ENCODE peak calls at places on chromosomes 12 and 14, in four cellular contexts. G, E, N and I are unnamed samples.

GRCh38 chr14:99043258-99043615 is 228.8 kb downstream of the BCL11B start:
- DNase-seq in G (no peak), E (no peak), N (no peak), I (no peak)

GRCh38 chr12:98332626-98333025 is 182.8 kb upstream of the TMPO start:
- DNase-seq in G (peak), E (no peak), N (no peak), I (no peak)

GRCh38 chr12:116595186-116595585 is 36.0 kb downstream of the MAP1LC3B2 start:
- DNase-seq in G (no peak), E (no peak), N (no peak), I (no peak)

GRCh38 chr12:129413295-129413694 is 490.5 kb downstream of the TMEM132D start:
- DNase-seq in G (no peak), E (no peak), N (no peak), I (no peak)

GRCh38 chr12:118064608-118065007 is 3.6 kb upstream of the WSB2 start:
- DNase-seq in G (peak), E (no peak), N (no peak), I (no peak)

GRCh38 chr12:27780612-27781408 is 774 bp upstream of the MANSC4 start:
- DNase-seq in G (peak), E (no peak), N (peak), I (peak)

GRCh38 chr12:97308576-97309198 is 153.9 kb upstream of the RMST start:
- DNase-seq in G (peak), E (no peak), N (no peak), I (no peak)

GRCh38 chr14:89283327-89284060 is 133.5 kb downstream of the FOXN3 start:
- DNase-seq in G (peak), E (no peak), N (no peak), I (no peak)

GRCh38 chr14:100589071-100589759 is 2.0 kb upstream of the BEGAIN start:
- DNase-seq in G (no peak), E (no peak), N (no peak), I (peak)

GRCh38 chr14:103698380-103699260 is 16.6 kb downstream of the XRCC3 start:
- DNase-seq in G (peak), E (no peak), N (no peak), I (no peak)